ENCODE peak calls at places on chromosomes 13 and 19, in four cellular contexts. Y is HCT116, G is PC-3, U is PC-9. D is an unnamed sample. For H3K4me1, the result is how much of the 10 kb centered on the place peaks cover.

GRCh38 chr13:112464720-112465119 is 88.6 kb downstream of the SPACA7 start:
- DNase-seq in Y (no peak), U (no peak), G (no peak), D (no peak)

GRCh38 chr19:58439576-58440554 is at the start of gene ZNF132:
- DNase-seq in G (no peak), U (peak), Y (no peak), D (no peak)

GRCh38 chr13:43946281-43946680 is 66.6 kb downstream of the LACC1 start:
- DNase-seq in G (no peak), Y (no peak), U (no peak), D (no peak)

GRCh38 chr13:61002686-61003085 is 413.0 kb downstream of the PCDH20 start:
- DNase-seq in U (no peak), Y (no peak), G (no peak), D (no peak)

GRCh38 chr13:45564108-45564507 is 51.4 kb downstream of the ERICH6B start:
- DNase-seq in U (no peak), G (peak), Y (no peak), D (peak)

GRCh38 chr13:20118268-20119140 is 42.3 kb downstream of the GJA3 start:
- DNase-seq in Y (no peak), U (no peak), G (peak), D (no peak)

GRCh38 chr19:913080-913748 is at the start of gene R3HDM4:
- DNase-seq in G (peak), U (no peak), Y (no peak), D (peak)

GRCh38 chr13:44263920-44264610 is 109.6 kb upstream of the SERP2 start:
- DNase-seq in Y (no peak), U (no peak), G (no peak), D (no peak)

GRCh38 chr19:50795665-50796073 is 5.5 kb downstream of the ACP4 start:
- DNase-seq in Y (no peak), U (no peak), G (no peak), D (peak)

GRCh38 chr13:36848228-36848982 is 29.4 kb downstream of the RFXAP start:
- DNase-seq in G (no peak), Y (no peak), U (no peak), D (peak)

GRCh38 chr19:10812902-10813404 is 23.1 kb downstream of the TMED1 start:
- DNase-seq in G (peak), U (no peak), Y (no peak), D (no peak)

GRCh38 chr19:29771708-29772415 is 39.9 kb upstream of the CCNE1 start:
- DNase-seq in Y (peak), G (peak), U (no peak), D (peak)

GRCh38 chr19:37977992-37978391 is 71.0 kb downstream of the SIPA1L3 start:
- DNase-seq in Y (no peak), G (no peak), U (no peak), D (no peak)

GRCh38 chr19:44657211-44657921 is 13.7 kb downstream of the PVR start:
- DNase-seq in U (no peak), G (peak), Y (no peak), D (peak)

GRCh38 chr19:52942371-52943133 is 19.3 kb upstream of the ZNF888 start:
- DNase-seq in G (peak), Y (peak), U (peak), D (peak)

GRCh38 chr19:15587663-15588062 is 27.4 kb upstream of the CYP4F8 start:
- DNase-seq in G (no peak), U (no peak), Y (no peak), D (peak)
- H3K4me1 ChIP-seq in G (under half), U (under half), Y (under half), D (under half)

GRCh38 chr13:33746867-33747266 is 71.1 kb upstream of the RFC3 start:
- DNase-seq in U (no peak), Y (no peak), G (no peak), D (peak)

GRCh38 chr13:33742321-33742720 is 75.6 kb upstream of the RFC3 start:
- DNase-seq in G (no peak), U (no peak), Y (no peak), D (peak)

GRCh38 chr13:33745370-33746324 is 72.3 kb upstream of the RFC3 start:
- DNase-seq in Y (no peak), U (no peak), G (no peak), D (peak)

GRCh38 chr13:33743438-33744368 is 74.2 kb upstream of the RFC3 start:
- DNase-seq in G (no peak), U (peak), Y (no peak), D (peak)

DNA sequence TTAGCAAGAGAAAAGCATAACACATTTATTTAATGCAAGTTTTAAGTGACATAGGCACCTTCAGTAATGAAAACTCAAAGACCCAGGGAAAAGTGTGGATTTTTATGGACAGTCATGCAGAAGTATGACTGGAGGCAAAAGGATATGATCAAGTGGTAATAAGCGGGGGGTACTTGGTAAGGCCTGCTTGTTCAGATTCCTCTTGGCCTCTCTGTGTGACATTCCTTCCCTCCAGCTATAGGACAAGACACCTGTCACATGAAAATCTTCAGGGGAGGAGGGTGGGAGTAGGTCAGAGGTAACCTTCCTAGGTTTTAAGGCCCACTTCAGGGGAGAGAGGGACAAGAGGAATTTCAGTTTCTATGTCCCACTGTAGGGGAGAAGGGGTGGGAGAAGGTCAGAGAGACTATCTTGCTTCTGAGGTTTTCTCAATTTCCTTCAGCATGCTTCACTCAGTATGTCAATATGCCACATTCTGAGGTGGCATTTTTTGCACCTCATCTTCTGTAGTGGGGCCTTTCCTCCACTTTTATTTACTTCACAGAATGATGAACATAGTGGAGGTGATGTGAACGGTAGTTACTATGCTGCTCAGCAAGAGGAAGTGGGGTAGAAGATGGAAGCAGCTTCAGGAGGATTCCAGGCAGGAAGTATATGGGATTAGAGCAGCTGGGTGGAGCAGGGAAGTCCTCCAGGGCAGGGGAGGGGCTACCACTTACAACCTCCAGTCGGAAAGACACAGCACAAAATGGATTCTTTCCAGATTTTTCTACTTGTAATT is 73.2 kb upstream of the RFC3 start:
- DNase-seq in U (no peak), Y (no peak), G (peak), D (peak)
- H3K4me2 ChIP-seq in U (peak), Y (no peak), G (no peak), D (peak)

DNA sequence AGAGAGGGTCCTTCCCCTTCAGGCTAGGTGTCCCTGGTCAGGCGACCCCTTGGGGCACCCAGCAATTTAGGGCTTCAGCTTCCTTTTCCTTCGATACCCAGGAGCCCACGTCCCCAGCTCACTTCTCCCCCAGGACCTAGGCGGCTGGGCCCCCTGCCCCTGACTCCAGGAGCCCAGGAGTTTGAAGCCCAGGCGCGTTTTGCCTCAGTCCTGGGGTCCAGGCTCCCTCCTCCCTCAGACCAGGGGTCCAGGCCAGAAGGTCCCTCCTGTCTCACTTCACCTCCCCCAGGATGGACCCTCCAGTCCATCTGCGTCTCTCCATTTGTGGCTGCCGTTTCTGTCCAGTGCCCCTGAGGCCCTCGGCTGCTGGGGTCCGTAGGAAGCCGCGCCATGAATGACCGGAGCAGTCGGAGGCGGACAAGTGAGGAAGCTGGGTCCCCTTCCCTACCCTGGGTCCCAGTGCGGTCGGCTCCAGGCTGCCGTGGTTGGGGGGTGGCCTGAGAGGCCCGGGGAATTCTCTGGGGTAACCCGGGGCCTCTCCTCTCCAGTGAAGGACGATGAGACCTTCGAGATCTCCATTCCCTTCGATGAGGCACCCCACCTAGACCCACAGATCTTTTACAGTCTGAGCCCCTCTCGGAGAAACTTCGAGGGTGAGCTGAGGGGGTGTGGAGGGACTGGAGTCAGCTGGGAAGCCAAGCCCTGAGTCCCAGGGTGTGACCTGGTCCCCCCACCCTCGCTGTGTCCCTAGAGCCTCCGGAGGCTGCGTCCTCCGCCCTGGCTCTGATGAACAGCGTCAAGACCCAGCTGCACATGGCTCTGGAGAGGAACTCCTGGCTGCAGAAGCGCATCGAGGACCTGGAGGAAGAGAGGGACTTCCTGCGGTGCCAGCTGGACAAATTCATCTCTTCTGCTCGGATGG is 906 bp downstream of the CCDC106 start:
- DNase-seq in U (peak), Y (no peak), G (no peak), D (no peak)
- H3K4me1 ChIP-seq in U (under half), Y (under half), G (under half), D (under half)

DNA sequence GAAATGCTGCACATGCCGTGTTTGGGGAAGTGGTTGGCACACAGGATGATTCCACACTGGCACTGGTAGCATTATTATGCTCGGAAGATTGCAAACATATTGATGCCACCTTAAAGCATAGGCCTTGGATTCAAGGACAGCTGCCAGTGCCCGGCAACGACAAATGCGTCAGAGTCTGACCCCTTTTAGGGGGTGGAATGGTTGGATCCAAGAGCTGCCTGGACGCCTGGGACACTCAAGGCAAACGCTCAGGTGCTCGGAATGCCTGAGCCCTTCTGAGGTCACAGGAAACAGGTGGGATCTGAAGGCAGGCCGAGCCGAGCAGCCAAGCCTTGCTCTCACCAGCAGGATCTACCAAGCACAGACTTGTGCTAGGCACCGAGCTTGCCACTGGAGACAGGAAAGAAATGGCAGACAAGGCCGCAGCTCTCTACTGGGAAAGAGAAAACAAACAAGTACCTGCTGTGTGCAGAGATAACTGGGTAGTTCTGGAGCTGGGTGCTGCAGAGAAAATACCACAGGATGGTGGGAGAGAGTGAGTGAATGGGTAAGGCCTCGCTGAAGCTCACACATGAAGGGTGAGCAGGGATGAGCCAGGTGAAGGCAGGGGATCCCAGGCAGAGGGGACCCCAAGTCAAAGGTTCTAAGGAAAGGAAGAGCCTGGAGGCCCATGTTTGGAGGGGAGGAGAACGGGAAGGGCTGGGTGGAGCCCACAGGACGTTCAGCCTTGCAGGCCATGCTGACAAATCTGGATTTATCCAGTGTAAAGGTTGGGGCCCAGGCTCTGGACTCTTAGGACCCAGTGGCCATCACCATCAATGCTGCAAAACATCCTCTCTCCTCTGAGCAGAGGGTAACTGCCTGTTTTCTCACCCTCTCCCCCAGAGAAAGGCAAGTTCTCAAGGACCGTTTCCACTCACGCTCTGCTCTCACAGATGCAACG is 9.2 kb downstream of the RANBP3 start:
- DNase-seq in G (no peak), Y (no peak), U (no peak), D (peak)
- H3K4me2 ChIP-seq in G (no peak), Y (peak), U (no peak), D (peak)

GRCh38 chr19:19458110-19458816 is 52.8 kb downstream of the GATAD2A start:
- DNase-seq in Y (no peak), G (no peak), U (no peak), D (no peak)
- H3K4me1 ChIP-seq in Y (under half), G (under half), U (under half), D (under half)